ENCODE peak calls at places on chromosomes 3 and 15, in ten cellular contexts. G, X, Z, V, D, J, N, F, R and C are unnamed samples.
A peak's percentile ranks its signal among the peaks of the same experiment; 100 is the strongest.

GRCh38 chr3:123582315-123582714 is 2.5 kb downstream of the HACD2 start:
- DNase-seq in G (no peak), X (no peak), Z (no peak), V (no peak), D (peak; percentile 49), J (no peak), N (no peak), F (no peak), R (no peak), C (no peak)

GRCh38 chr3:77320514-77320913 is 280.6 kb downstream of the ROBO2 start:
- DNase-seq in G (peak; percentile 67), X (no peak), Z (no peak), V (no peak), D (no peak), J (no peak), N (no peak), F (no peak), R (no peak), C (peak; percentile 6)

GRCh38 chr3:189771842-189772494 is 140.8 kb downstream of the TP63 start:
- DNase-seq in G (no peak), X (no peak), Z (no peak), V (no peak), D (no peak), J (no peak), N (no peak), F (no peak), R (no peak), C (no peak)

GRCh38 chr3:196694202-196694638 is 17.8 kb downstream of the CEP19 start:
- DNase-seq in G (no peak), X (peak; percentile 65), Z (no peak), V (no peak), D (peak; percentile 16), J (peak; percentile 53), N (no peak), F (no peak), R (no peak), C (no peak)

GRCh38 chr3:50649451-50649931 is 25.2 kb upstream of the DOCK3 start:
- DNase-seq in G (no peak), X (no peak), Z (no peak), V (no peak), D (no peak), J (no peak), N (no peak), F (no peak), R (no peak), C (no peak)

GRCh38 chr3:67415504-67415903 is 238.9 kb downstream of the SUCLG2 start:
- DNase-seq in G (peak; percentile 36), X (no peak), Z (no peak), V (no peak), D (no peak), J (no peak), N (no peak), F (no peak), R (no peak), C (no peak)

GRCh38 chr3:46852839-46853355 is 10.3 kb downstream of the MYL3 start:
- DNase-seq in G (no peak), X (no peak), Z (peak; percentile 1), V (no peak), D (no peak), J (no peak), N (peak; percentile 32), F (no peak), R (no peak), C (no peak)

GRCh38 chr3:146115619-146116018 is 45.4 kb downstream of the PLOD2 start:
- DNase-seq in G (no peak), X (no peak), Z (no peak), V (no peak), D (no peak), J (no peak), N (no peak), F (no peak), R (no peak), C (no peak)

GRCh38 chr3:157518881-157519280 is 15.7 kb upstream of the VEPH1 start:
- DNase-seq in G (no peak), X (no peak), Z (no peak), V (no peak), D (no peak), J (no peak), N (no peak), F (no peak), R (no peak), C (no peak)

GRCh38 chr15:53000412-53000811 is 210.3 kb upstream of the ONECUT1 start:
- DNase-seq in G (no peak), X (no peak), Z (no peak), V (no peak), D (no peak), J (no peak), N (no peak), F (no peak), R (no peak), C (no peak)

GRCh38 chr3:134754768-134755559 is 40.1 kb upstream of the EPHB1 start:
- DNase-seq in G (peak; percentile 24), X (peak; percentile 61), Z (peak; percentile 60), V (peak; percentile 23), D (no peak), J (no peak), N (no peak), F (no peak), R (no peak), C (peak; percentile 73)

GRCh38 chr3:51968883-51969674 is 1.8 kb upstream of the PCBP4 start:
- DNase-seq in G (no peak), X (no peak), Z (no peak), V (no peak), D (no peak), J (no peak), N (no peak), F (no peak), R (no peak), C (peak; percentile 57)

GRCh38 chr3:150299221-150299620 is 108.9 kb upstream of the TSC22D2 start:
- DNase-seq in G (peak; percentile 59), X (no peak), Z (no peak), V (no peak), D (no peak), J (no peak), N (no peak), F (no peak), R (no peak), C (peak; percentile 24)

GRCh38 chr3:48215466-48215865 is 7.8 kb upstream of the CAMP start:
- DNase-seq in G (no peak), X (no peak), Z (no peak), V (peak; percentile 44), D (no peak), J (no peak), N (no peak), F (no peak), R (no peak), C (no peak)

GRCh38 chr3:12618426-12618825 is 45.5 kb downstream of the RAF1 start:
- DNase-seq in G (no peak), X (no peak), Z (no peak), V (no peak), D (no peak), J (no peak), N (no peak), F (no peak), R (no peak), C (no peak)

GRCh38 chr3:188244395-188244861 is 90.5 kb downstream of the LPP start:
- DNase-seq in G (peak; percentile 76), X (no peak), Z (no peak), V (no peak), D (no peak), J (no peak), N (no peak), F (no peak), R (no peak), C (no peak)

GRCh38 chr15:59353994-59354951 is 18.4 kb downstream of the MYO1E start:
- DNase-seq in G (no peak), X (no peak), Z (no peak), V (no peak), D (no peak), J (no peak), N (no peak), F (no peak), R (no peak), C (peak; percentile 84)

GRCh38 chr3:98906230-98906629 is 4.7 kb upstream of the DCBLD2 start:
- DNase-seq in G (peak; percentile 88), X (no peak), Z (no peak), V (no peak), D (no peak), J (no peak), N (no peak), F (no peak), R (no peak), C (no peak)

GRCh38 chr3:72177075-72178050 is 392.4 kb upstream of the PROK2 start:
- DNase-seq in G (peak; percentile 22), X (peak; percentile 57), Z (no peak), V (no peak), D (no peak), J (no peak), N (no peak), F (no peak), R (no peak), C (peak; percentile 58)

GRCh38 chr3:61094608-61095007 is 156.6 kb downstream of the FHIT start:
- DNase-seq in G (no peak), X (no peak), Z (no peak), V (no peak), D (no peak), J (no peak), N (no peak), F (no peak), R (no peak), C (no peak)

GRCh38 chr3:43468141-43468540 is 153.7 kb downstream of the ANO10 start:
- DNase-seq in G (no peak), X (no peak), Z (no peak), V (no peak), D (peak; percentile 4), J (no peak), N (no peak), F (no peak), R (no peak), C (no peak)

GRCh38 chr3:47899495-47900108 is 96.7 kb downstream of the DHX30 start:
- DNase-seq in G (peak; percentile 20), X (no peak), Z (no peak), V (no peak), D (no peak), J (no peak), N (no peak), F (no peak), R (no peak), C (no peak)

GRCh38 chr3:14725015-14725431 is 50.1 kb downstream of the C3orf20 start:
- DNase-seq in G (no peak), X (no peak), Z (no peak), V (peak; percentile 38), D (no peak), J (no peak), N (no peak), F (no peak), R (no peak), C (no peak)

GRCh38 chr15:27783668-27784067 is 315.4 kb downstream of the OCA2 start:
- DNase-seq in G (no peak), X (no peak), Z (no peak), V (no peak), D (no peak), J (no peak), N (no peak), F (no peak), R (no peak), C (no peak)